ENCODE peak calls at places on chromosomes 6 and 20, in four cellular contexts. C is fibroblast of lung, Y is mammary epithelial cell, Z is MM.1S. B is an unnamed sample. For H3K4me1, the result is how much of the 10 kb centered on the place peaks cover.

GRCh38 chr20:47708953-47709833 is 76.1 kb downstream of the SULF2 start:
- DNase-seq in Y (no peak), C (no peak), Z (no peak), B (no peak)

GRCh38 chr6:69953491-69953890 is 87.1 kb downstream of the COL19A1 start:
- DNase-seq in Y (no peak), Z (no peak), C (no peak), B (no peak)

GRCh38 chr20:58682656-58683055 is 9.9 kb upstream of the NPEPL1 start:
- DNase-seq in Z (no peak), C (peak), Y (peak), B (no peak)

GRCh38 chr20:17935186-17935585 is 33.4 kb downstream of the SNX5 start:
- DNase-seq in Y (peak), Z (no peak), C (peak), B (no peak)

GRCh38 chr6:77876300-77876699 is 223.5 kb downstream of the MEI4 start:
- DNase-seq in Z (no peak), C (peak), Y (peak), B (no peak)

GRCh38 chr6:20907486-20908071 is 373.3 kb downstream of the CDKAL1 start:
- DNase-seq in Z (no peak), C (no peak), Y (no peak), B (no peak)

GRCh38 chr20:61360940-61361339 is 108.9 kb downstream of the CDH4 start:
- DNase-seq in Y (no peak), C (no peak), Z (no peak), B (no peak)

GRCh38 chr20:57748601-57749130 is 38.9 kb upstream of the PMEPA1 start:
- DNase-seq in C (peak), Z (peak), Y (peak), B (peak)

GRCh38 chr6:14521141-14521540 is 403.6 kb downstream of the CD83 start:
- DNase-seq in C (no peak), Z (no peak), Y (no peak), B (no peak)

GRCh38 chr20:327041-327945 is 1.9 kb downstream of the SOX12 start:
- DNase-seq in Z (no peak), Y (peak), C (peak), B (peak)

GRCh38 chr6:169229611-169230321 is 23.9 kb downstream of the THBS2 start:
- DNase-seq in Z (no peak), C (peak), Y (peak), B (no peak)

GRCh38 chr6:80608881-80609280 is 502.4 kb downstream of the BCKDHB start:
- DNase-seq in Z (no peak), Y (no peak), C (peak), B (no peak)

GRCh38 chr6:31462026-31462963 is 35.6 kb upstream of the MICB start:
- DNase-seq in Y (no peak), Z (no peak), C (peak), B (no peak)

GRCh38 chr20:5809495-5809894 is 59.3 kb downstream of the SHLD1 start:
- DNase-seq in C (no peak), Z (no peak), Y (no peak), B (no peak)

GRCh38 chr20:5807431-5807830 is 57.2 kb downstream of the SHLD1 start:
- DNase-seq in Z (no peak), C (no peak), Y (no peak), B (no peak)

GRCh38 chr20:5806457-5807263 is 56.5 kb downstream of the SHLD1 start:
- DNase-seq in Y (no peak), Z (no peak), C (no peak), B (no peak)

GRCh38 chr20:5811746-5812145 is 61.5 kb downstream of the SHLD1 start:
- DNase-seq in Z (no peak), C (no peak), Y (no peak), B (no peak)

GRCh38 chr20:5808901-5809300 is 58.7 kb downstream of the SHLD1 start:
- DNase-seq in Y (no peak), C (no peak), Z (no peak), B (no peak)
- H3K4me1 ChIP-seq in Y (under half), C (under half), Z (under half), B (under half)

GRCh38 chr20:45316150-45317080 is 8.3 kb upstream of the MATN4 start:
- DNase-seq in C (no peak), Z (no peak), Y (no peak), B (no peak)
- TF ChIP-seq EZH2 in C (peak), Z (no peak), Y (no peak), B (no peak)

DNA sequence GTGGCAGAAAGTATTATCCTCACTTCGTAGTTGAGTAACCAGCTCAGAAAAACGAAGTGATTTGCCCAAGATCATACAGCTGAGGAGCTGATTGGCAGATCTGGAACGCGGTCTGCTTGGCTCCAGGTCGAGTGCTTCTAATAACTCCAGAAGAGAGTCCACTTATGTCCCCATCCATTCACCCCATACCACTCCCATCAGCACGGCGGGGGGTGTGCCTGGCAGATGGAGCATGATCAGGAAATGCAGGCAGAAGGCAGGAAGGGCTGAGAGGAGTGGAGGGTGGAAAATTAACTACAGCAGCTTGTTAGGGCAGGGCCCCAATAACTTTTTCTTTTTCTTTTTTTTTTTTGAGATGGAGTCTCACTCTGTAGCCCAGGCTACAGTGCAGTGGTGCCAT is 15.0 kb downstream of the FITM2 start:
- DNase-seq in Y (no peak), C (no peak), Z (no peak), B (no peak)
- H3K4me3 ChIP-seq in Y (no peak), C (no peak), Z (no peak), B (no peak)

GRCh38 chr20:49595346-49595745 is 27.4 kb upstream of the PTGIS start:
- DNase-seq in C (no peak), Z (no peak), Y (no peak), B (no peak)
- H3K4me1 ChIP-seq in C (under half), Z (under half), Y (under half), B (half or more)

GRCh38 chr20:54173653-54174451 is at the start of gene CYP24A1:
- DNase-seq in C (no peak), Y (peak), Z (peak), B (no peak)
- TF ChIP-seq EZH2 in C (no peak), Y (peak), Z (no peak), B (no peak)

GRCh38 chr6:90177544-90178293 is 118.9 kb downstream of the BACH2 start:
- DNase-seq in C (no peak), Y (no peak), Z (no peak), B (no peak)
- H3K4me3 ChIP-seq in C (no peak), Y (no peak), Z (no peak), B (no peak)

B was measured in PC-9.